ENCODE peak calls at places on chromosomes 13 and 19, in six cellular contexts. P is HCT116, I is H1, V is GM12878, C is K562, H is HepG2. D is an unnamed sample. For H3K27me3, the result is how much of the 10 kb centered on the place peaks cover.

GRCh38 chr19:5801796-5802616 is 2.9 kb upstream of the NRTN start:
- DNase-seq in P (no peak), V (no peak), I (no peak), C (peak), H (no peak), D (no peak)

GRCh38 chr19:55597493-55597892 is 1.8 kb downstream of the FIZ1 start:
- DNase-seq in P (no peak), H (no peak), C (no peak), V (no peak), I (no peak), D (no peak)

GRCh38 chr19:5001547-5002131 is 32.7 kb downstream of the KDM4B start:
- DNase-seq in H (peak), C (peak), V (no peak), P (peak), I (no peak), D (peak)

GRCh38 chr19:43720936-43721335 is 5.1 kb downstream of the IRGC start:
- DNase-seq in I (no peak), P (no peak), C (no peak), H (no peak), V (no peak), D (no peak)

GRCh38 chr13:98445340-98446233 is 131.3 kb downstream of the STK24 start:
- DNase-seq in V (peak), P (peak), H (peak), C (peak), I (peak), D (peak)

GRCh38 chr19:45556835-45557234 is 27.8 kb downstream of the OPA3 start:
- DNase-seq in I (no peak), P (no peak), C (no peak), H (no peak), V (no peak), D (no peak)

GRCh38 chr19:15194938-15195337 is 5.9 kb downstream of the NOTCH3 start:
- DNase-seq in I (no peak), V (no peak), C (no peak), H (no peak), P (no peak), D (no peak)

GRCh38 chr19:7595466-7596133 is at the start of gene CAMSAP3:
- DNase-seq in P (no peak), I (peak), C (peak), H (peak), V (no peak), D (peak)

GRCh38 chr19:17765069-17765618 is 13.9 kb downstream of the FCHO1 start:
- DNase-seq in H (peak), P (no peak), C (no peak), I (no peak), V (no peak), D (no peak)

GRCh38 chr13:102642475-102642874 is 45.7 kb downstream of the TPP2 start:
- DNase-seq in I (no peak), P (no peak), V (no peak), H (no peak), C (no peak), D (no peak)

GRCh38 chr19:11887618-11888531 is at the start of gene ZNF69:
- DNase-seq in H (peak), P (no peak), I (peak), V (no peak), C (peak), D (peak)

GRCh38 chr19:47779524-47780214 is 1.2 kb downstream of the SELENOW start:
- DNase-seq in H (no peak), C (peak), P (no peak), I (no peak), V (no peak), D (no peak)

GRCh38 chr19:13262450-13262849 is 112.2 kb downstream of the IER2 start:
- DNase-seq in C (peak), I (no peak), V (no peak), P (no peak), H (peak), D (no peak)

GRCh38 chr19:51783373-51783772 is 11.6 kb upstream of the FPR3 start:
- DNase-seq in P (peak), H (peak), V (no peak), C (peak), I (no peak), D (no peak)

GRCh38 chr19:36041831-36042230 is 9.2 kb upstream of the CLIP3 start:
- DNase-seq in I (no peak), P (no peak), V (no peak), H (peak), C (no peak), D (no peak)

GRCh38 chr13:82713681-82714405 is 1168.4 kb downstream of the SLITRK1 start:
- DNase-seq in I (no peak), P (no peak), V (no peak), C (no peak), H (no peak), D (no peak)

GRCh38 chr13:42327725-42328124 is 55.8 kb downstream of the AKAP11 start:
- DNase-seq in P (no peak), C (no peak), V (no peak), H (no peak), I (no peak), D (no peak)

GRCh38 chr13:94061316-94061715 is 418.2 kb downstream of the DCT start:
- DNase-seq in P (no peak), C (no peak), I (no peak), V (no peak), H (no peak), D (no peak)

GRCh38 chr13:31037351-31037750 is 104.9 kb downstream of the TEX26 start:
- DNase-seq in I (no peak), V (no peak), P (no peak), C (no peak), H (no peak), D (no peak)

GRCh38 chr13:57982782-57983181 is 351.2 kb downstream of the PCDH17 start:
- DNase-seq in V (no peak), P (no peak), H (no peak), I (no peak), C (no peak), D (no peak)

GRCh38 chr19:52945652-52946321 is 16.9 kb downstream of the ZNF816 start:
- DNase-seq in C (no peak), P (no peak), V (no peak), H (no peak), I (no peak), D (no peak)

GRCh38 chr19:32662186-32662585 is 12.8 kb downstream of the ANKRD27 start:
- DNase-seq in H (no peak), I (no peak), C (no peak), V (no peak), P (no peak), D (no peak)

GRCh38 chr13:43356566-43356965 is 333.2 kb downstream of the DNAJC15 start:
- DNase-seq in V (no peak), H (no peak), I (no peak), P (no peak), C (no peak), D (no peak)

GRCh38 chr19:10936661-10937084 is 8.1 kb downstream of the TIMM29 start:
- DNase-seq in H (peak), C (peak), I (no peak), V (peak), P (peak), D (peak)

GRCh38 chr19:29485293-29485692 is 40.5 kb upstream of the VSTM2B start:
- DNase-seq in V (no peak), H (no peak), P (no peak), C (no peak), I (no peak), D (no peak)

GRCh38 chr19:16316506-16316882 is 8.1 kb upstream of the KLF2 start:
- DNase-seq in I (no peak), C (no peak), V (no peak), P (no peak), H (no peak), D (no peak)

GRCh38 chr19:3364501-3364858 is 1.9 kb upstream of the NFIC start:
- DNase-seq in P (no peak), V (no peak), C (no peak), I (no peak), H (no peak), D (no peak)

GRCh38 chr19:3366104-3366760 is at the start of gene NFIC:
- DNase-seq in P (peak), C (peak), V (no peak), H (no peak), I (no peak), D (no peak)

GRCh38 chr19:3363841-3364500 is 2.4 kb upstream of the NFIC start:
- DNase-seq in P (no peak), H (no peak), I (no peak), C (no peak), V (no peak), D (no peak)

GRCh38 chr19:3365447-3366103 is 808 bp upstream of the NFIC start:
- DNase-seq in I (no peak), P (peak), V (no peak), C (no peak), H (no peak), D (no peak)

GRCh38 chr19:3365093-3365446 is 1.3 kb upstream of the NFIC start:
- DNase-seq in C (no peak), V (no peak), I (no peak), H (no peak), P (no peak), D (no peak)
- H3K27me3 ChIP-seq in C (under half), V (under half), I (half or more), H (under half), P (under half), D (half or more)

DNA sequence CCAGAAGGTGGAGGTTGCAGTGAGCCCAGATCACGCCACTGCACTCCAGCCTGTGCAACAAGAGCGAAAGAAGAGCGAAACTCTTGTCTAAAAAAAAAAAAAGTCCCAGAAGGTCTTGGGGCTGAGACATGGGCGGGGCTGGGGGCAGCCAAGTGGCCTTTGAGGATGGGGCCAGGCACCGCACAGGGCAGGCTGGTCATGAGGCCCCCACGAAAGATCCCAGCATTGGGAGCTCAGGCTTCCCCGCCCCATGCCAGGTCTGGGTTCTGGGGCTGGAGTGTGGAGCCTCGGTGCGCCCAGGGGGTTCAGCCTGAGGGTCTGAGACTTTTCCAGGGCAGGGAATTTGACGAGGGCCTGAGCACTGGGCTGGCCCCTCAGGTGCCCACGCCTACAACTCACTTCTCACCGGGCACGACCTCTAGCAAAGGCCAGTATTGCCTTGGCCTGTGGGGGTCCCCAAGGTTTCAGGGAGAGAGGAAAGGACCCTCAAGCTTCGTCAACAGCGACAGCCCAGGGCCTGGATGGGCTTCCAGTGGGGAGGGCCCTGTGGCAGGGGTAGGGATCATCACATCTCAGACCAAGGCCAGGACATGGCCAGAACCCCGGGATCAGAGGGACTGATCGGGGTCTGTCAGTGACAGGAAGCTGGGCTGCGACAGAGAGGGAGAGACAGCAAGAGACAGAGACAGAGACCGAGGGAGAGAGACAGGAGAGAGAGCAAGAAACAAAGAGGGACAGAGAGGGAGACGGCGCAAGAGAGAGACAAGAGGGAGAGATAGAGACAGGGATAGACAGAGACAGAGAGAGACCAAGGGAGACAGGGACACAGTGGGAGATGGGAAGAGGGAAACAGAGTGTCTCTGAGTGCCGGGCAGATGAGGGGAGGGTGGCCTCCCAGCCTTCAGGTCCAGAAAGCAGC is 7.5 kb upstream of the MEX3D start:
- DNase-seq in H (no peak), C (no peak), I (no peak), V (no peak), P (no peak), D (no peak)
- TF ChIP-seq ZNF274 in H (no peak), C (no peak), I (no peak), V (no peak), P (no peak), D (no peak)

GRCh38 chr13:78478183-78478582 is 125.2 kb downstream of the POU4F1 start:
- DNase-seq in P (no peak), H (no peak), I (no peak), C (no peak), V (no peak), D (no peak)
- H3K4me3 ChIP-seq in P (no peak), H (no peak), I (no peak), C (no peak), V (no peak), D (no peak)

DNA sequence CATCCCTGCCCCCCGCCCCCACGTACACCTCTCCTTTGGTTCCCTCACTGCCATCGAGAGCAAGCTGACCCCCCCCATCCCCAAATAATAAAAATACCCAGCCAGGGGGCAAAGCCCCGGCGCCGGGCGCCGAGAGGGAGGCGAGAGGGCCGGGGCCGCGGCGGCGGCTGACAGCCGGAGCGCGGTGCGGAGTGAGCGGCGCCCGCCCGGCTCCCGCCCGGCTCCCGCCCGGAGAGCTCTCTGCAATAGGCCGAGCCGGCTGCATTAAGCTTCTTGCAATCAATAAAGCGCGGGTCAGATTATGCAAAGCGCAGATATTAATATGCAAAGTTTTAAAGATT is 40.9 kb downstream of the DEDD2 start:
- DNase-seq in P (no peak), I (no peak), H (no peak), V (no peak), C (no peak), D (no peak)
- H3K27me3 ChIP-seq in P (half or more), I (half or more), H (under half), V (under half), C (half or more), D (half or more)

GRCh38 chr13:48530833-48531232 is 2.0 kb downstream of the RCBTB2 start:
- DNase-seq in C (no peak), I (no peak), H (no peak), V (peak), P (no peak), D (no peak)

GRCh38 chr13:48532146-48532472 is 771 bp downstream of the RCBTB2 start:
- DNase-seq in P (no peak), H (no peak), C (no peak), V (peak), I (no peak), D (no peak)

GRCh38 chr13:48533207-48533499 is 273 bp upstream of the RCBTB2 start:
- DNase-seq in V (no peak), H (no peak), C (no peak), P (no peak), I (no peak), D (no peak)

GRCh38 chr13:48532473-48533206 is at the start of gene RCBTB2:
- DNase-seq in V (peak), H (peak), I (peak), P (peak), C (peak), D (peak)

GRCh38 chr13:48531416-48532145 is 1.3 kb downstream of the RCBTB2 start:
- DNase-seq in C (no peak), V (peak), I (no peak), H (peak), P (no peak), D (no peak)
- TF ChIP-seq ZNF274 in C (no peak), V (no peak), I (no peak), H (no peak), P (no peak), D (no peak)

D was measured in NT2/D1.